ENCODE peak calls at places on chromosome 16, in six cellular contexts. V is fibroblast of lung, U is left ventricle myocardium inferior, D is fibroblast of the aortic adventitia, W is astrocyte of the spinal cord, G is ovary. O is an unnamed sample.

GRCh38 chr16:89357460-89357859 is 132.9 kb downstream of the ANKRD11 start:
- DNase-seq in V (no peak), D (no peak), W (no peak), U (peak; percentile 55), G (no peak), O (no peak)

GRCh38 chr16:48277158-48277557 is 29.8 kb upstream of the ABCC11 start:
- DNase-seq in D (no peak), G (no peak), U (no peak), W (no peak), V (no peak), O (no peak)

GRCh38 chr16:9337262-9338032 is 246.0 kb downstream of the HAPSTR1 start:
- DNase-seq in U (no peak), V (no peak), W (no peak), G (no peak), D (no peak), O (no peak)

GRCh38 chr16:88662222-88662842 is 559 bp downstream of the MVD start:
- DNase-seq in G (no peak), U (no peak), D (no peak), V (no peak), W (no peak), O (no peak)

GRCh38 chr16:495127-495748 is 32.3 kb upstream of the CAPN15 start:
- DNase-seq in U (no peak), W (no peak), V (peak; percentile 6), G (no peak), D (peak; percentile 43), O (peak; percentile 58)

GRCh38 chr16:49023095-49023494 is 258.5 kb downstream of the CBLN1 start:
- DNase-seq in U (no peak), W (peak; percentile 57), G (peak; percentile 26), V (peak; percentile 86), D (peak; percentile 51), O (no peak)

GRCh38 chr16:70746040-70746707 is 54.8 kb downstream of the VAC14 start:
- DNase-seq in U (peak; percentile 50), V (peak; percentile 87), G (peak; percentile 84), D (peak; percentile 92), W (peak; percentile 69), O (peak; percentile 75)

GRCh38 chr16:31486036-31486435 is 3.1 kb downstream of the SLC5A2 start:
- DNase-seq in U (no peak), W (no peak), G (no peak), D (no peak), V (no peak), O (no peak)

GRCh38 chr16:21223787-21224186 is 9.7 kb upstream of the ANKS4B start:
- DNase-seq in W (no peak), D (no peak), U (no peak), G (no peak), V (no peak), O (no peak)

GRCh38 chr16:77443834-77444460 is 9.1 kb upstream of the ADAMTS18 start:
- DNase-seq in W (no peak), G (no peak), D (no peak), U (no peak), V (no peak), O (no peak)

GRCh38 chr16:19517424-19518089 is 4.3 kb downstream of the GDE1 start:
- DNase-seq in G (no peak), U (no peak), D (peak; percentile 22), W (peak; percentile 32), V (peak; percentile 42), O (peak; percentile 79)

GRCh38 chr16:85615014-85615851 is 2.1 kb downstream of the GSE1 start:
- DNase-seq in G (no peak), U (peak; percentile 56), V (no peak), D (peak; percentile 8), W (no peak), O (no peak)

GRCh38 chr16:10339777-10340752 is 45.8 kb upstream of the ATF7IP2 start:
- DNase-seq in G (no peak), U (no peak), W (no peak), D (no peak), V (no peak), O (no peak)

GRCh38 chr16:71373073-71373472 is 14.6 kb downstream of the CALB2 start:
- DNase-seq in V (peak; percentile 16), W (peak; percentile 4), G (no peak), U (no peak), D (no peak), O (peak; percentile 69)

GRCh38 chr16:82694239-82694874 is 67.6 kb downstream of the CDH13 start:
- DNase-seq in D (peak; percentile 91), V (peak; percentile 85), U (no peak), G (no peak), W (peak; percentile 43), O (peak; percentile 90)

GRCh38 chr16:16150878-16151152 is 72.5 kb downstream of the ABCC6 start:
- DNase-seq in V (no peak), U (no peak), G (no peak), D (no peak), W (no peak), O (no peak)

GRCh38 chr16:16151315-16151714 is 72.0 kb downstream of the ABCC6 start:
- DNase-seq in V (peak; percentile 35), U (no peak), W (no peak), G (no peak), D (no peak), O (no peak)

GRCh38 chr16:16149710-16150116 is 73.6 kb downstream of the ABCC6 start:
- DNase-seq in D (no peak), V (no peak), U (no peak), W (no peak), G (no peak), O (no peak)

GRCh38 chr16:16148755-16149154 is 74.5 kb downstream of the ABCC6 start:
- DNase-seq in D (no peak), V (peak; percentile 16), W (no peak), U (no peak), G (no peak), O (no peak)

DNA sequence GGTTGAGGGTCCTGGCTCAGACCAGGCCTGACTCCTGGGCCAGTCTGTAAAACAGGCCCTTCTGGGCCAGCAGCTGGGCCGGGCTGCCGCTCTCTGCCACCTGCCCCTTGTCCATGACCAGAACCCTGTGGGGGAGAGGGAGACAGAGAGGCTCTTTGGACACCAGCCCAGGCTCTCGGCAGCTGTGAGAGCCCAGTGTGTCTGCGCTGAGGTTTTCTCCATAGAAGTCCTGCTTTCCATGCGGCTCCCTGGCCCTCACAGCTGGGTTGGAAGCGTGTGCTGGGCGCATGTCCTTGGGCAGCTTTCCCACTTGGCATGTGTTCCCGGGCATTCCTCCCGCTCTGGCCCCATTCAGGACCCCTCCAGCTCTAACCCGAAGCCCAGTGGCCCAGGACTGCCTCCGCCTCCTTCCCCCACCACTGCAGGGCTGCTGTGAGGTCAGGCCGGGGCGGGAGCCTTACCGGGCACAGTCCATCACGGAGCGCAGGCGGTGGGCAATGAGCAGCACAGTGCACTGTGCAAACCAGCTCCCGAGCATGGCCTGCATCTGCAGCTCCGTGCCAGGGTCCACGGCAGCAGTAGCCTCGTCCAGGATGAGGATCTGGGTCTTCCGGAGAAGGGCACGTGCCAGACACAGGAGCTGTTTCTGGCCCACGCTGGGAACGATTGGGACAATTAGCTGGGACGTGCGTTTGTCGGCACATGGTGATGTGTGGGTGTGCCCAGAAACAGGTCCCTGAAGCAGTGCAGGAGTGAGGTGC is 73.0 kb downstream of the ABCC6 start:
- DNase-seq in G (peak; percentile 85), D (peak; percentile 79), W (peak; percentile 59), U (peak; percentile 76), V (peak; percentile 63), O (peak; percentile 34)
- H3K4me3 ChIP-seq in G (no peak overlapping the region), D (no peak overlapping the region), W (no peak overlapping the region), U (peak overlapping the region; percentile 16), V (no peak overlapping the region), O (no peak overlapping the region)

GRCh38 chr16:72689851-72690250 is 358.1 kb downstream of the ZFHX3 start:
- DNase-seq in W (no peak), U (no peak), D (peak; percentile 60), V (no peak), G (no peak), O (peak; percentile 30)
- TF ChIP-seq CTCF in W (peak; percentile 12), U (no peak), D (peak; percentile 36), V (peak; percentile 10), G (no peak), O (peak; percentile 28)

GRCh38 chr16:79571065-79571697 is 29.4 kb downstream of the MAF start:
- DNase-seq in U (peak; percentile 24), D (no peak), W (no peak), G (peak; percentile 50), V (no peak), O (no peak)
- H3K4me3 ChIP-seq in U (peak overlapping the region; percentile 47), D (no peak overlapping the region), W (no peak overlapping the region), G (peak overlapping the region; percentile 24), V (no peak overlapping the region), O (no peak overlapping the region)

DNA sequence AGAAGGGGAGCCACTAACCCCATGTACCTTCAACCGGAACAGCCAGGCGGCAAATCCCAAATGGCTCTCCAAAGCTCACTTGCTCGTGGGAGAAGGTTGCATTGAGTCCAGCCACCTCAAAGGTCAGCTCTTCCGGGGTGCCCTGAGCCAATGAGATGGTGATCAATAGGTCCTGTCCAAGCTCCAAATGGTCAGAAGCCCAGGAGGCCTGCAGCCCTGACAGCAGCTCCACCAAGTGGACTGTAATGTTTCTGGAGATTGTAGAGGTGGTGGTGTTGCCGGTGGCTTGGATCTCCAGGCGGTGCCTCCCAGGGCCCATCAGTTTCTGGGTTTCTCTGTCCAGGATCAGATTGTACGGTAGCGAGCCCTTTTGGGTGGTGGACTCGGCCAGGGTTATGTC is 39.9 kb upstream of the BCO1 start:
- DNase-seq in G (no peak), U (no peak), V (no peak), W (no peak), D (peak; percentile 36), O (peak; percentile 47)
- TF ChIP-seq CTCF in G (no peak), U (peak; percentile 33), V (peak; percentile 24), W (peak; percentile 10), D (peak; percentile 40), O (peak; percentile 52)

GRCh38 chr16:3150346-3151218 is 15.8 kb downstream of the ZNF213 start:
- DNase-seq in W (peak; percentile 96), U (peak; percentile 95), D (peak; percentile 96), G (peak; percentile 96), V (peak; percentile 92), O (peak; percentile 97)

GRCh38 chr16:3149630-3150345 is 15.0 kb downstream of the ZNF213 start:
- DNase-seq in W (peak; percentile 60), U (peak; percentile 79), G (peak; percentile 74), D (peak; percentile 39), V (peak; percentile 66), O (peak; percentile 60)

GRCh38 chr16:3148256-3149192 is 13.7 kb downstream of the ZNF213 start:
- DNase-seq in V (no peak), G (no peak), W (no peak), D (no peak), U (no peak), O (no peak)

GRCh38 chr16:3147757-3148104 is 12.9 kb downstream of the ZNF213 start:
- DNase-seq in G (no peak), W (no peak), D (no peak), V (no peak), U (no peak), O (no peak)

GRCh38 chr16:3149193-3149530 is 14.3 kb downstream of the ZNF213 start:
- DNase-seq in V (no peak), U (no peak), G (no peak), W (no peak), D (no peak), O (no peak)
- H3K4me3 ChIP-seq in V (no peak overlapping the region), U (peak overlapping the region; percentile 71), G (no peak overlapping the region), W (no peak overlapping the region), D (no peak overlapping the region), O (no peak overlapping the region)

O was measured in fibroblast of villous mesenchyme.